ENCODE peak calls at places on chromosomes 16 and 17, in ten cellular contexts. A is neural progenitor cell, Y is heart left ventricle, P is aorta, J is spleen, Q is psoas muscle, N is choroid plexus epithelial cell, G is keratinocyte, M is fibroblast of mammary gland, L is tibial nerve. R is an unnamed sample.

GRCh38 chr16:15950167-15950854 is 895 bp downstream of the ABCC1 start:
- DNase-seq in A (peak), Y (no peak), P (no peak), J (no peak), Q (no peak), N (peak), G (no peak), M (peak), L (no peak), R (no peak)

GRCh38 chr17:37309051-37309450 is 66.7 kb upstream of the C17orf78 start:
- DNase-seq in A (no peak), Y (no peak), P (no peak), J (no peak), Q (no peak), N (no peak), G (no peak), M (no peak), L (no peak), R (no peak)

GRCh38 chr17:70879389-70879788 is 710.1 kb downstream of the KCNJ2 start:
- DNase-seq in A (no peak), Y (no peak), P (no peak), J (no peak), Q (no peak), N (no peak), G (no peak), M (no peak), L (no peak), R (no peak)

GRCh38 chr17:45857977-45858708 is 13.5 kb downstream of the SPPL2C start:
- DNase-seq in A (peak), Y (no peak), P (no peak), J (no peak), Q (no peak), N (peak), G (no peak), M (no peak), L (peak), R (no peak)

GRCh38 chr17:78400581-78401240 is 22.3 kb downstream of the PGS1 start:
- DNase-seq in A (no peak), Y (no peak), P (no peak), J (no peak), Q (no peak), N (no peak), G (no peak), M (no peak), L (no peak), R (no peak)

GRCh38 chr17:12409082-12409481 is 256.6 kb upstream of the MYOCD start:
- DNase-seq in A (no peak), Y (no peak), P (no peak), J (no peak), Q (no peak), N (no peak), G (no peak), M (no peak), L (no peak), R (no peak)

GRCh38 chr17:43931062-43931571 is 11.2 kb downstream of the PPY start:
- DNase-seq in A (no peak), Y (no peak), P (no peak), J (no peak), Q (no peak), N (no peak), G (no peak), M (no peak), L (no peak), R (no peak)

GRCh38 chr16:29678691-29679267 is at the start of gene QPRT:
- DNase-seq in A (peak), Y (peak), P (no peak), J (no peak), Q (no peak), N (peak), G (no peak), M (peak), L (no peak), R (peak)

GRCh38 chr17:80811181-80812105 is 180.2 kb upstream of the CHMP6 start:
- DNase-seq in A (no peak), Y (no peak), P (no peak), J (peak), Q (no peak), N (no peak), G (no peak), M (no peak), L (no peak), R (peak)

GRCh38 chr17:64320613-64321553 is 57.8 kb upstream of the TEX2 start:
- DNase-seq in A (peak), Y (peak), P (peak), J (no peak), Q (peak), N (peak), G (peak), M (peak), L (peak), R (peak)

GRCh38 chr17:76191891-76192290 is 48.4 kb downstream of the RNF157 start:
- DNase-seq in A (no peak), Y (no peak), P (no peak), J (no peak), Q (no peak), N (peak), G (no peak), M (no peak), L (no peak), R (no peak)

GRCh38 chr16:15650698-15651161 is 685 bp downstream of the NDE1 start:
- DNase-seq in A (peak), Y (peak), P (no peak), J (no peak), Q (no peak), N (peak), G (no peak), M (peak), L (peak), R (no peak)

GRCh38 chr17:73765824-73766563 is 121.7 kb upstream of the SDK2 start:
- DNase-seq in A (no peak), Y (peak), P (no peak), J (no peak), Q (no peak), N (no peak), G (no peak), M (peak), L (no peak), R (no peak)

GRCh38 chr16:88866151-88866920 is at the start of gene PABPN1L:
- DNase-seq in A (no peak), Y (no peak), P (no peak), J (no peak), Q (no peak), N (no peak), G (no peak), M (no peak), L (no peak), R (no peak)

GRCh38 chr16:11133344-11133921 is 122.6 kb downstream of the SOCS1 start:
- DNase-seq in A (no peak), Y (peak), P (peak), J (no peak), Q (peak), N (peak), G (peak), M (peak), L (peak), R (peak)
- H3K4me3 ChIP-seq in A (no peak), Y (no peak), P (no peak), J (no peak), Q (no peak), N (no peak), G (no peak), M (no peak), L (no peak), R (no peak)

GRCh38 chr16:728890-729744 is 2.2 kb downstream of the HAGHL start:
- DNase-seq in A (no peak), Y (peak), P (no peak), J (peak), Q (no peak), N (no peak), G (no peak), M (no peak), L (no peak), R (peak)
- H3K4me3 ChIP-seq in A (peak), Y (peak), P (no peak), J (peak), Q (no peak), N (peak), G (no peak), M (peak), L (peak), R (no peak)

GRCh38 chr17:1054656-1055055 is 57.7 kb downstream of the TIMM22 start:
- DNase-seq in A (no peak), Y (peak), P (peak), J (no peak), Q (no peak), N (no peak), G (no peak), M (no peak), L (no peak), R (no peak)

GRCh38 chr17:1055751-1056645 is 59.1 kb downstream of the TIMM22 start:
- DNase-seq in A (peak), Y (peak), P (peak), J (peak), Q (peak), N (peak), G (no peak), M (peak), L (peak), R (no peak)

GRCh38 chr17:1050996-1051925 is 54.3 kb downstream of the TIMM22 start:
- DNase-seq in A (no peak), Y (peak), P (peak), J (peak), Q (peak), N (no peak), G (no peak), M (no peak), L (no peak), R (no peak)

GRCh38 chr17:1055231-1055630 is 58.3 kb downstream of the TIMM22 start:
- DNase-seq in A (no peak), Y (peak), P (peak), J (no peak), Q (no peak), N (no peak), G (no peak), M (no peak), L (no peak), R (no peak)

GRCh38 chr17:1053661-1054360 is 56.9 kb downstream of the TIMM22 start:
- DNase-seq in A (no peak), Y (peak), P (peak), J (peak), Q (no peak), N (no peak), G (no peak), M (no peak), L (no peak), R (no peak)
- H3K4me3 ChIP-seq in A (no peak), Y (no peak), P (no peak), J (no peak), Q (no peak), N (no peak), G (no peak), M (no peak), L (no peak), R (no peak)

GRCh38 chr17:57527437-57528083 is 217.5 kb downstream of the CCDC182 start:
- DNase-seq in A (peak), Y (no peak), P (no peak), J (no peak), Q (no peak), N (no peak), G (no peak), M (no peak), L (no peak), R (no peak)
- H3K4me3 ChIP-seq in A (peak), Y (no peak), P (no peak), J (no peak), Q (no peak), N (no peak), G (no peak), M (no peak), L (no peak), R (no peak)

GRCh38 chr16:4114257-4115208 is 1.7 kb downstream of the ADCY9 start:
- DNase-seq in A (no peak), Y (peak), P (peak), J (peak), Q (no peak), N (no peak), G (no peak), M (peak), L (no peak), R (peak)
- H3K4me3 ChIP-seq in A (peak), Y (peak), P (peak), J (peak), Q (peak), N (peak), G (no peak), M (peak), L (peak), R (peak)

GRCh38 chr16:22634913-22635312 is 124.2 kb downstream of the NPIPB5 start:
- DNase-seq in A (no peak), Y (no peak), P (no peak), J (no peak), Q (no peak), N (no peak), G (no peak), M (no peak), L (no peak), R (no peak)
- H3K4me3 ChIP-seq in A (no peak), Y (no peak), P (no peak), J (no peak), Q (no peak), N (no peak), G (no peak), M (no peak), L (no peak), R (no peak)

DNA sequence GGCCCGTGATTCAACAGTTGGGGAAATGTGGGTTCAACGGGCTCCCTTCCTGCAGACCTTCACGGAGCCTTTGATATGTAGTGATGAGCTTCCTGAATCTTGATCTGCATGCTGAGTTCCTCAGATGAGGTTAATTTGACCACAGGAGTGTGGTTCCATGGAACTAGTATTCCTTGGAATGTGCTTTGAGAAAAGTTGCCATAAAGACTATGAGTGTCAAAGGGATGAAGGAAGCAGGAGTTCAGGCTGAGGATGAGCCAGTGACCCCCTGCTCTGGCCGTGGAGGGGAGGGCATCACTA is 229.2 kb downstream of the MSI2 start:
- DNase-seq in A (no peak), Y (no peak), P (no peak), J (no peak), Q (no peak), N (no peak), G (no peak), M (no peak), L (no peak), R (no peak)
- H3K4me3 ChIP-seq in A (no peak), Y (no peak), P (no peak), J (no peak), Q (no peak), N (no peak), G (no peak), M (no peak), L (no peak), R (no peak)

R was measured in upper lobe of right lung.